ENCODE peak calls at places on chromosomes 12 and 14, in four cellular contexts. N is fibroblast of pulmonary artery, H is suprapubic skin, G is bronchial epithelial cell. P is an unnamed sample.

GRCh38 chr12:130620281-130620680 is 95.8 kb downstream of the RIMBP2 start:
- DNase-seq in N (no peak), H (no peak), G (no peak), P (no peak)

GRCh38 chr12:26340649-26341048 is 145.3 kb downstream of the SSPN start:
- DNase-seq in H (no peak), G (no peak), N (peak), P (no peak)

GRCh38 chr12:25249951-25250738 is 584 bp downstream of the KRAS start:
- DNase-seq in N (peak), H (peak), G (no peak), P (no peak)

GRCh38 chr12:84038241-84038640 is 874.4 kb downstream of the SLC6A15 start:
- DNase-seq in H (no peak), N (no peak), G (peak), P (no peak)

GRCh38 chr12:52295663-52296062 is 4.3 kb upstream of the KRT81 start:
- DNase-seq in N (no peak), H (no peak), G (no peak), P (no peak)

GRCh38 chr12:49338830-49339463 is 2.0 kb upstream of the C1QL4 start:
- DNase-seq in N (no peak), G (no peak), H (peak), P (no peak)

GRCh38 chr14:105026033-105026785 is 5.3 kb upstream of the CDCA4 start:
- DNase-seq in N (peak), H (no peak), G (peak), P (no peak)

GRCh38 chr14:103071544-103072251 is 12.3 kb upstream of the LBHD2 start:
- DNase-seq in N (no peak), G (peak), H (no peak), P (no peak)

GRCh38 chr14:63273717-63274673 is 44.7 kb downstream of the GPHB5 start:
- DNase-seq in N (peak), G (no peak), H (no peak), P (no peak)

GRCh38 chr14:91416744-91417133 is 881 bp downstream of the CCDC88C start:
- DNase-seq in H (no peak), N (no peak), G (no peak), P (no peak)

GRCh38 chr12:6335451-6336078 is 6.3 kb downstream of the TNFRSF1A start:
- DNase-seq in H (peak), N (peak), G (peak), P (no peak)

GRCh38 chr14:57362356-57362755 is 28.0 kb upstream of the NAA30 start:
- DNase-seq in G (no peak), H (no peak), N (peak), P (no peak)

GRCh38 chr14:60092516-60092915 is 793 bp downstream of the PCNX4 start:
- DNase-seq in G (peak), H (no peak), N (peak), P (no peak)

GRCh38 chr14:50619569-50620141 is 48.5 kb downstream of the SAV1 start:
- DNase-seq in G (peak), H (no peak), N (peak), P (no peak)
- TF ChIP-seq CTCF in G (peak), H (no peak), N (peak), P (peak)

DNA sequence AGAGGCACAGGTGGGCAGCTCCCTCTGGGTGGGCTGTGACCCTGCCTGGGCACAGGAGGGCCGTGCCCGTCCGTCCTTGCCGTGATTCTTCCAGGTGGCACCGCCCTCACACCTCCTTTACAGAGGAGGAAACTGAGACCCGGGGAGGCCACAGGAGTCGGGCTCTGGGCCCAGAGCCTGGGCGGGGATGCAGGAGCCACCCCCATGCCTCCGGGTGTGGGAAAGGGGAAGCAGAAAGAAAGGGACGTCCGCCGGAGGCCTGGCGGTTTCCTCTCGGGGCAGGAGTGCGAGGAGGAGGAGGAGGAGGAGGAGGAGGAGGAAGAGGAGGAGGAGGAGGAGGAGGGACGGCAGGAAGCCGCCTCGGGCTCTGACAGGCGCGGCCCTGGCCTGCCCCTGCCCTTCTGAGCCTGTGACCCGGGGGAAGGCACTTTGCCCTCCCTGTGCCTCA is 23.0 kb downstream of the SH2B3 start:
- DNase-seq in N (peak), G (no peak), H (no peak), P (no peak)
- H3K4me3 ChIP-seq in N (no peak), G (no peak), H (no peak), P (no peak)

GRCh38 chr14:44854114-44854513 is 107.6 kb downstream of the KLHL28 start:
- DNase-seq in G (no peak), N (no peak), H (no peak), P (no peak)
- TF ChIP-seq CTCF in G (no peak), N (no peak), H (no peak), P (no peak)

DNA sequence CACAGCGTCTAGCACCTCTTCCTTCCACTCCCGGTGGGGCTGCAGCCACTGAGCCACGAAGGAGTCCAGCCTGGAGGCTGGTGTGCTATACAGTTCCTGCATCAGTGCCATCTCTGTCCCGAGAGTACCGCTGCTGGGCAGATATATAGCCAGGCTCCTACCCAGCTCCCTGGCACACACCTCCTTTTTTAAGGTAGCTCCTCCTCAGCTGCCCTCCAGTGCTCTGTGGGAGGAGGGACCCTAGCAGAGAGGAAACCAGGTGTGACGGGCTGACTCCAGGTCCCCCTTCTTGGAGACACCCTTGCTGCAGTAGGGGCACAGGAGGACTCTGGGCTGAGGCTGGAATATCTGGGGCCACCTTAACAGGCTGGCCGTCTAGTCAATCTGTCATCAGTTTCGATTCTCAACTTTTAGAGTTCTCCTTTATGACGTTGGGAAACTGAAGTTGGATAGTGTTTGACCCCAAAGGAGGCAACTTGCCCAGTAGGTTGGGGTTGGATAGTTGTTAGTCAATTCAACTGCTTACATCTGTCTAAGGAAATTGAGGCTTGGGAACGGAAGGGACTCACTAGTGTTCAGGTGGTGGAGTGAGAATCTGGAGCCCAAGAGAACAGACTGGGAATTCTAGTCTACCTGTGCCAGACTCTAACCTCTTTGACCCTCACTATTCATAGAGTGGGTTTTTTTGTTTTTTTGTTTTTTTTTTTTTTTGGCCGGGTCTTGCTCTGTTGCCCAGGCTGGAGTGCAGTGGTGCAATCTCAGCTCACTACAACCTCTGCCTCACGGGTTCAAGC is at the start of gene OASL:
- DNase-seq in N (peak), H (no peak), G (peak), P (no peak)
- H3K4me3 ChIP-seq in N (peak), H (peak), G (peak), P (peak)

GRCh38 chr14:78131201-78131600 is 39.0 kb upstream of the NRXN3 start:
- DNase-seq in H (no peak), G (no peak), N (no peak), P (no peak)
- TF ChIP-seq CTCF in H (no peak), G (no peak), N (no peak), P (no peak)

DNA sequence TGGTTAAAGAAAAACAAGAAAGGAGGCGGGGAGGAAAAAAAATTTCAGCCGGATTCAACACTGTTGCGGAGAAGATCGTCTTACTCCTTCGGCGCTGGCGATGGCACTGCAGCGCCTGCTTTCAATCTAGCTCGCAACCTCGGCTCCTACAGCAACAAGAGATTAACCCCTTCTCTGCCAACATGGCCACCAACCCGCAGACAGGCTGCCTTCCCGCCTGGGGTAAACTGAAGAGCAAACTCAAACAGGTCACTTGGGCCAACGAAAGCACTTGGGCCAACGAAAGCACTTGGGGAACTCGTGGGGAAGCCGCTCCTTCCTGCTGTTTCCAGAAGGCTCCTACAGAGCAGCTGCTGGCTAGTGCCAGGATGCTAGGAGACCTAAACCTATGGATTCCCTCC is 73.7 kb downstream of the CIT start:
- DNase-seq in H (no peak), G (peak), N (peak), P (no peak)
- H3K4me3 ChIP-seq in H (peak), G (peak), N (peak), P (peak)

P was measured in AG04449.